ENCODE peak calls at places on chromosomes 6 and 20, in five cellular contexts. V, R, X, P and B are unnamed samples.

GRCh38 chr6:79373880-79374279 is 139.4 kb upstream of the HMGN3 start:
- DNase-seq in V (no peak), R (no peak), X (no peak), P (no peak), B (no peak)

GRCh38 chr20:37189617-37190016 is 10.3 kb upstream of the MROH8 start:
- DNase-seq in V (no peak), R (no peak), X (no peak), P (no peak), B (no peak)

GRCh38 chr6:56751604-56752003 is 108.9 kb upstream of the DST start:
- DNase-seq in V (no peak), R (no peak), X (no peak), P (no peak), B (no peak)

GRCh38 chr20:13659288-13659687 is 20.6 kb upstream of the TASP1 start:
- DNase-seq in V (no peak), R (no peak), X (no peak), P (no peak), B (no peak)

GRCh38 chr20:62500237-62500864 is 24.6 kb upstream of the GATA5 start:
- DNase-seq in V (peak), R (no peak), X (peak), P (peak), B (no peak)

GRCh38 chr6:124487778-124488431 is 474.3 kb upstream of the RNF217 start:
- DNase-seq in V (no peak), R (no peak), X (no peak), P (no peak), B (no peak)

GRCh38 chr6:152068622-152069261 is 261.3 kb downstream of the ESR1 start:
- DNase-seq in V (no peak), R (no peak), X (no peak), P (no peak), B (no peak)

GRCh38 chr6:5204340-5204739 is 56.4 kb downstream of the LYRM4 start:
- DNase-seq in V (no peak), R (no peak), X (no peak), P (no peak), B (no peak)

GRCh38 chr20:10940941-10941340 is 267.1 kb upstream of the JAG1 start:
- DNase-seq in V (no peak), R (no peak), X (no peak), P (no peak), B (no peak)

GRCh38 chr6:95578106-95578410 is 723 bp downstream of the MANEA start:
- DNase-seq in V (no peak), R (no peak), X (no peak), P (no peak), B (no peak)

GRCh38 chr6:129871220-129871619 is 10.1 kb upstream of the TMEM244 start:
- DNase-seq in V (no peak), R (no peak), X (no peak), P (no peak), B (no peak)

GRCh38 chr6:56168601-56169000 is 78.8 kb downstream of the COL21A1 start:
- DNase-seq in V (no peak), R (no peak), X (no peak), P (no peak), B (no peak)

GRCh38 chr20:7411075-7411474 is 529.2 kb downstream of the HAO1 start:
- DNase-seq in V (no peak), R (no peak), X (no peak), P (no peak), B (no peak)

GRCh38 chr6:133741375-133741861 is 147.5 kb upstream of the TCF21 start:
- DNase-seq in V (peak), R (no peak), X (peak), P (no peak), B (no peak)

GRCh38 chr20:51446230-51446629 is 96.3 kb downstream of the NFATC2 start:
- DNase-seq in V (no peak), R (no peak), X (no peak), P (no peak), B (no peak)

GRCh38 chr20:37398750-37399621 is 53.0 kb downstream of the SRC start:
- DNase-seq in V (no peak), R (peak), X (no peak), P (no peak), B (no peak)

GRCh38 chr20:17568972-17569471 is 853 bp upstream of the DSTN start:
- DNase-seq in V (peak), R (peak), X (peak), P (peak), B (peak)

GRCh38 chr6:101800598-101800997 is 407.1 kb downstream of the GRIK2 start:
- DNase-seq in V (no peak), R (no peak), X (no peak), P (no peak), B (no peak)

GRCh38 chr6:168132531-168133184 is 53.6 kb upstream of the FRMD1 start:
- DNase-seq in V (peak), R (no peak), X (peak), P (peak), B (peak)

GRCh38 chr6:76703285-76703684 is 630.8 kb upstream of the IMPG1 start:
- DNase-seq in V (no peak), R (no peak), X (no peak), P (no peak), B (no peak)

GRCh38 chr6:15396808-15397207 is 150.9 kb downstream of the JARID2 start:
- DNase-seq in V (no peak), R (no peak), X (no peak), P (no peak), B (no peak)

GRCh38 chr20:51425347-51426106 is 117.0 kb downstream of the NFATC2 start:
- DNase-seq in V (no peak), R (no peak), X (no peak), P (no peak), B (no peak)

GRCh38 chr6:166848979-166849756 is 107.2 kb downstream of the RNASET2 start:
- DNase-seq in V (no peak), R (no peak), X (no peak), P (no peak), B (no peak)

GRCh38 chr6:42073287-42073686 is 23.0 kb downstream of the TAF8 start:
- DNase-seq in V (no peak), R (no peak), X (no peak), P (no peak), B (no peak)

GRCh38 chr6:52491203-52492069 is 71.3 kb downstream of the EFHC1 start:
- DNase-seq in V (no peak), R (no peak), X (peak), P (no peak), B (no peak)

GRCh38 chr6:68040312-68040778 is 594.7 kb upstream of the ADGRB3 start:
- DNase-seq in V (no peak), R (no peak), X (no peak), P (no peak), B (no peak)

GRCh38 chr6:37904590-37904989 is 85.1 kb downstream of the ZFAND3 start:
- DNase-seq in V (no peak), R (no peak), X (no peak), P (no peak), B (no peak)

GRCh38 chr20:16351415-16351814 is 221.8 kb downstream of the KIF16B start:
- DNase-seq in V (no peak), R (no peak), X (no peak), P (no peak), B (no peak)

GRCh38 chr20:16352751-16353150 is 220.5 kb downstream of the KIF16B start:
- DNase-seq in V (no peak), R (no peak), X (no peak), P (no peak), B (no peak)

GRCh38 chr20:16350465-16350864 is 222.8 kb downstream of the KIF16B start:
- DNase-seq in V (no peak), R (no peak), X (peak), P (no peak), B (no peak)

GRCh38 chr20:16349518-16350295 is 223.5 kb downstream of the KIF16B start:
- DNase-seq in V (no peak), R (no peak), X (peak), P (no peak), B (no peak)

GRCh38 chr20:16352321-16352720 is 220.9 kb downstream of the KIF16B start:
- DNase-seq in V (no peak), R (peak), X (no peak), P (no peak), B (no peak)
- TF ChIP-seq CTCF in V (no peak), R (no peak), X (no peak), P (no peak), B (no peak)

DNA sequence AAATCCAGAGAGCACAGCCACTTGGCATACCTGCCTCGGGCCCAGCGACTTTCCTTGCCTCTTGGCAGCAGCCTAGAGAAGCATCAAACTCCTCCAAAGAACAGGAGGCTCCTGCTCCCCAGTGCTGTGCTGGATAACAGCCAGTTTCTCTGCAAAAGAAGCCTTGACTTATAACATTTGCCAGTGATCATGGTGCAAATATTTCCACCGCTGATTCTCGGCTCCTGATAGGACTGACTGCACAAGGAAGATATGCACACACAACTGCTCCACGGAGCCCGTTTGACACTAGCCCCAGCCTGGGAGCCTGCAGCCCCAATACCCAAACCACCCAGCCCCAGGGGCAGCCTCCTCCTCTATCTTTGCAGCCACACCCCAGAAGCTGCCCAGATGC is 17.5 kb downstream of the ACSS1 start:
- DNase-seq in V (no peak), R (no peak), X (peak), P (no peak), B (no peak)
- TF ChIP-seq CTCF in V (no peak), R (no peak), X (no peak), P (no peak), B (no peak)

GRCh38 chr6:126657556-126658129 is 317.7 kb downstream of the CENPW start:
- DNase-seq in V (no peak), R (no peak), X (peak), P (no peak), B (no peak)
- TF ChIP-seq CTCF in V (no peak), R (peak), X (peak), P (no peak), B (peak)

GRCh38 chr20:45459606-45460005 is 9.9 kb upstream of the WFDC2 start:
- DNase-seq in V (no peak), R (no peak), X (peak), P (no peak), B (no peak)
- TF ChIP-seq CTCF in V (peak), R (peak), X (peak), P (no peak), B (peak)

GRCh38 chr20:58208944-58209343 is 19.5 kb downstream of the ANKRD60 start:
- DNase-seq in V (no peak), R (no peak), X (no peak), P (no peak), B (no peak)

GRCh38 chr20:58212636-58213035 is 15.8 kb downstream of the ANKRD60 start:
- DNase-seq in V (no peak), R (no peak), X (no peak), P (no peak), B (no peak)

GRCh38 chr20:58209652-58210397 is 18.6 kb downstream of the ANKRD60 start:
- DNase-seq in V (peak), R (peak), X (peak), P (peak), B (peak)

GRCh38 chr20:58213112-58213511 is 15.3 kb downstream of the ANKRD60 start:
- DNase-seq in V (no peak), R (no peak), X (peak), P (no peak), B (no peak)

GRCh38 chr20:58210398-58210747 is 18.1 kb downstream of the ANKRD60 start:
- DNase-seq in V (no peak), R (no peak), X (no peak), P (no peak), B (no peak)
- TF ChIP-seq CTCF in V (no peak), R (no peak), X (no peak), P (no peak), B (no peak)

DNA sequence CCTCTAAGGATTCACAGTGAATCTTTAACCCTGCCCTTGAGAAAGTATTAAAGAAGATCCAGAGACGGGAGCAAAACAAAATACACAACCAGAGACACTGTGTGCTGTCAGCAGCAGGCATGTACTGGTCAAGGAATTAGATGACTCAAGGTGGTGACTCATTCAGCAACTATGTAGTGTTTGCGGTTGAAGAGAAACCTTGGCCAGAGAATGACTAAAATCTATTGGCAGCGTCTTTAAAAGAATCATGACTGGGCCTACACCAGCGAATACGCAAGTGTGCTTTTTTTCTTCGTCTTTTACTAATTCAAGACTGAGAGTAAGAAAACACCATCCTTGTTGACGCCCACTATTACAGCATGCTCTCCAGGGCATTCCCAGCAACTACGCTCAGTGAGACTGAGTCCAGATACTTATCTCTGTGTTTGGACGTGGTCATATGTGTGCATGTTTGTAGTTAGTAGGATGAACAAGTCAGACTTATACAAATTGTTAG is 72.4 kb upstream of the BACH2 start:
- DNase-seq in V (no peak), R (peak), X (peak), P (no peak), B (no peak)
- TF ChIP-seq CTCF in V (no peak), R (no peak), X (no peak), P (no peak), B (no peak)

DNA sequence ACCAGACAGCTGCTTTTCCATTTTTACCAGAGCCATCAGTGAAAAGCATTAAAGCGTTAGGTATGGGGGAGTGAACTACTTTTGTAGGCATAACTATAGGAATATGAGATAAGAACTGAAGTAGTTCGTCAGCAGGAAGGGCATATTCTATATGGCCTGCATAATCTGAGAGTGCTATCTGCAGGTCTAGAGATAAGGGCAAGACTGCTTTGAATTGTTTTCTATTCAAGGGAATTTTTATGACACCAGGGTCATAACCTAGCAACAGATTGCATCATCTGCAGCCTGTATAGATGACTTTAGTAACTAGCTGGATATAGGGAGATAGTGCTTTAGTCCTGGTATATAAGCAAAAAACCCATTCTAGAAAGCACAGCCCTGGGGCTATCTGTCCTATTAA is 437.3 kb upstream of the HTR1E start:
- DNase-seq in V (no peak), R (peak), X (no peak), P (no peak), B (no peak)
- TF ChIP-seq CTCF in V (no peak), R (no peak), X (no peak), P (no peak), B (no peak)

DNA sequence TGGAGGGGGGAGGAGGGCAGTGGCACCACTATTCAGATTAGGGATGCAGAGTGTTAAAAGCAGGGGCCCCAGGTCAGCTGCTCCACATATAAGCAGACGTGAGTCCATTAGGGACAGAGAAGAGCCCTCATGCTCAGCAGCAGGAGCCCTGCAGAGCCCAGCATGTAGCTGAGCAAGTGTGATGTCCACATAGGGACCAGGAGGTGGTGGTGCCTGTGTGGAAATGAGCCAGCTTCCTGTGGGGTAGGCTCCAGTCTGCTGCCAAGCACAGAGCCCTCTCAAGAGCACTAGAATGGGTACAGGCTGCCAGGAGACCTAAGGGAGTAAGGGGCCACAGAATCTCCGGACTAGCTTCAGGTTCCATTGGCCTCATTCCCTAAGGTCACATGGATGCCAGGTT is 57.9 kb upstream of the MLN start:
- DNase-seq in V (no peak), R (no peak), X (no peak), P (no peak), B (no peak)
- TF ChIP-seq CTCF in V (no peak), R (no peak), X (no peak), P (no peak), B (no peak)

GRCh38 chr20:19056909-19057308 is 155.5 kb upstream of the SLC24A3 start:
- DNase-seq in V (no peak), R (no peak), X (no peak), P (no peak), B (no peak)
- TF ChIP-seq CTCF in V (no peak), R (peak), X (no peak), P (no peak), B (peak)